ENCODE peak calls at places on chromosomes 1 and 21, in eight cellular contexts. F, N, E, D, L, G, J and T are unnamed samples.

GRCh38 chr1:228903573-228904122 is 168.4 kb downstream of the RHOU start:
- DNase-seq in G (no peak), L (peak; percentile 77), J (no peak), E (no peak), N (no peak), F (no peak), D (no peak), T (no peak)

GRCh38 chr1:171623651-171624331 is 1.7 kb downstream of the MYOCOS start:
- DNase-seq in J (no peak), G (no peak), L (no peak), E (no peak), F (no peak), N (no peak), D (no peak), T (no peak)

GRCh38 chr21:22842875-22843274 is 1844.7 kb downstream of the NCAM2 start:
- DNase-seq in N (no peak), E (no peak), J (no peak), G (no peak), F (no peak), L (no peak), D (no peak), T (no peak)

GRCh38 chr1:26582836-26583460 is 53.4 kb downstream of the RPS6KA1 start:
- DNase-seq in G (no peak), E (no peak), N (no peak), F (no peak), L (no peak), J (peak; percentile 87), D (no peak), T (no peak)

GRCh38 chr1:89725016-89725380 is 92.1 kb downstream of the LRRC8C start:
- DNase-seq in D (no peak), G (no peak), J (no peak), F (no peak), N (no peak), E (no peak), L (no peak), T (no peak)

GRCh38 chr1:156282143-156282478 is 514 bp downstream of the SMG5 start:
- DNase-seq in N (no peak), F (peak; percentile 33), G (no peak), E (no peak), J (no peak), L (no peak), D (peak; percentile 4), T (no peak)

GRCh38 chr1:12345350-12346217 is 115.8 kb downstream of the VPS13D start:
- DNase-seq in D (no peak), J (no peak), E (no peak), F (no peak), L (no peak), N (peak; percentile 63), G (no peak), T (no peak)

GRCh38 chr1:87330201-87330953 is 1.7 kb downstream of the LMO4 start:
- DNase-seq in E (no peak), G (no peak), N (no peak), F (peak; percentile 49), J (no peak), L (no peak), D (no peak), T (no peak)

GRCh38 chr1:95381980-95382379 is 148.0 kb downstream of the RWDD3 start:
- DNase-seq in D (no peak), G (no peak), E (no peak), J (no peak), N (no peak), L (no peak), F (no peak), T (no peak)

GRCh38 chr1:42658880-42659337 is 686 bp downstream of the PPIH start:
- DNase-seq in D (no peak), G (no peak), N (no peak), F (no peak), L (no peak), E (no peak), J (no peak), T (no peak)

GRCh38 chr1:14897080-14897449 is 256.5 kb upstream of the TMEM51 start:
- DNase-seq in F (no peak), J (no peak), L (no peak), E (no peak), N (peak; percentile 45), G (no peak), D (no peak), T (no peak)

GRCh38 chr1:55120538-55120937 is 81.2 kb downstream of the PCSK9 start:
- DNase-seq in F (no peak), G (no peak), D (no peak), E (no peak), L (no peak), N (no peak), J (no peak), T (no peak)

GRCh38 chr1:175169305-175170018 is 23.1 kb downstream of the KIAA0040 start:
- DNase-seq in L (no peak), D (no peak), G (no peak), J (no peak), F (no peak), E (no peak), N (no peak), T (no peak)

GRCh38 chr1:217373761-217374701 is 256.9 kb downstream of the GPATCH2 start:
- DNase-seq in N (no peak), L (peak; percentile 43), G (no peak), E (no peak), J (no peak), D (no peak), F (no peak), T (no peak)

GRCh38 chr1:152836881-152837280 is 5.8 kb upstream of the LCE6A start:
- DNase-seq in G (no peak), E (no peak), N (no peak), F (no peak), L (no peak), J (no peak), D (no peak), T (no peak)

DNA sequence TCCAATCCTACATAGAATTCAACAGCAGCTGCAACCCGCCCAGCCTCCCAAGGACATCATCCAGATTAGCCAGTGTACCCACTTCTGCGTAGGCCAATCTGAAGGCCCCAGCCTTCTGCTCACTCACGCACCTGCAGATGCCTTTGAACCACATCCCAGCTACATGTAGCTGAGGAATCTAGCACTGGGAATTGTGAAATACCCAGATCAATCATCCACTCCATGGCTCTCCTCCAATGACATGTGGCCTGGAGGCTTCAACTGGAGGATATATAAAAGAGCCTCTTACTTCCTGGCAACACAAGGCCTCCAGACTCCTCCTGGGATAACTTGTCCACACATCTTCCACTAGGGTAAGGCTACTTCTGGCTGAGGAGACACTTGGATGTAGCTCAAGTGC is at the start of gene LCE6A:
- DNase-seq in D (no peak), E (no peak), N (no peak), G (no peak), F (no peak), J (no peak), L (no peak), T (no peak)
- H3K9me3 ChIP-seq in D (no peaks in the 10 kb centered on the region), E (no peaks in the 10 kb centered on the region), N (no peaks in the 10 kb centered on the region), G (no peaks in the 10 kb centered on the region), F (no peaks in the 10 kb centered on the region), J (no peaks in the 10 kb centered on the region), L (no peaks in the 10 kb centered on the region), T (no peaks in the 10 kb centered on the region)

GRCh38 chr1:177703888-177704446 is 265.9 kb downstream of the SEC16B start:
- DNase-seq in J (no peak), E (no peak), D (no peak), L (no peak), N (no peak), G (no peak), F (no peak), T (no peak)

GRCh38 chr1:177710973-177711372 is 258.9 kb downstream of the SEC16B start:
- DNase-seq in L (no peak), J (no peak), E (no peak), N (no peak), F (no peak), G (no peak), D (no peak), T (no peak)

GRCh38 chr1:177701654-177702353 is 268.1 kb downstream of the SEC16B start:
- DNase-seq in G (no peak), F (no peak), E (no peak), J (no peak), D (no peak), N (no peak), L (no peak), T (no peak)

GRCh38 chr1:177705839-177706238 is 264.0 kb downstream of the SEC16B start:
- DNase-seq in F (no peak), D (no peak), E (no peak), G (no peak), N (no peak), J (no peak), L (no peak), T (no peak)

GRCh38 chr1:177706977-177707376 is 262.9 kb downstream of the SEC16B start:
- DNase-seq in D (no peak), G (no peak), N (no peak), J (no peak), F (no peak), E (no peak), L (no peak), T (no peak)
- H3K9me3 ChIP-seq in D (no peaks in the 10 kb centered on the region), G (no peaks in the 10 kb centered on the region), N (no peaks in the 10 kb centered on the region), J (no peaks in the 10 kb centered on the region), F (no peaks in the 10 kb centered on the region), E (no peaks in the 10 kb centered on the region), L (no peaks in the 10 kb centered on the region), T (no peaks in the 10 kb centered on the region)

DNA sequence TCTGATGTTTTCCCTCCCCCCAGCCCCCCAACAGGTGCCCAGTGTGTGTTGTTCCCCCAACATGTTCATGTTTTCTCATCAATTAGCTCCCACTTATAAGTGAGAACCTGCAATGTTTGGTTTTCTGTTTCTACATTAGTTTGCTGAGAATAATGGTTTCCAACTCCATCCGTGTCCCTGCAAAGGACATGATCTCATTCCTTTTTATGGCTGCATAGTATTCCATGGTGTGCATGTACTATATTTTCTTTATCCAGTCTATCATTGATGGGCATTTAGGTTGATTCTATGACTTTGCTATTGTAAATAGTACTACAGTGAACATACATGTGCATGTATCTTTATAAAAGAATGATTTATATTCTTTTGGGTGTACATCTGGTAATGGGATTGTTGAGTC is 24.6 kb downstream of the ZNF678 start:
- DNase-seq in J (no peak), D (no peak), N (no peak), F (no peak), G (no peak), E (no peak), L (no peak), T (no peak)
- H3K9me3 ChIP-seq in J (peaks cover 3% of the 10 kb centered on the region), D (no peaks in the 10 kb centered on the region), N (peaks cover 10% of the 10 kb centered on the region), F (no peaks in the 10 kb centered on the region), G (peaks cover 11% of the 10 kb centered on the region), E (no peaks in the 10 kb centered on the region), L (peaks cover 3% of the 10 kb centered on the region), T (no peaks in the 10 kb centered on the region)

GRCh38 chr1:63316540-63316939 is 5.8 kb upstream of the FOXD3 start:
- DNase-seq in J (no peak), D (no peak), L (no peak), G (no peak), F (no peak), N (no peak), E (no peak), T (no peak)

GRCh38 chr1:63317007-63317813 is 5.2 kb upstream of the FOXD3 start:
- DNase-seq in G (no peak), J (peak; percentile 92), N (peak; percentile 86), L (peak; percentile 83), F (peak; percentile 54), D (no peak), E (no peak), T (no peak)

GRCh38 chr1:63318255-63319068 is 3.9 kb upstream of the FOXD3 start:
- DNase-seq in J (no peak), G (no peak), D (no peak), N (no peak), L (no peak), F (no peak), E (no peak), T (no peak)

GRCh38 chr1:63319069-63320023 is 3.0 kb upstream of the FOXD3 start:
- DNase-seq in J (no peak), N (no peak), D (no peak), E (no peak), L (no peak), F (no peak), G (no peak), T (no peak)

GRCh38 chr1:63317814-63318156 is 4.6 kb upstream of the FOXD3 start:
- DNase-seq in F (no peak), G (no peak), D (no peak), E (no peak), J (no peak), L (no peak), N (no peak), T (no peak)
- H3K9me3 ChIP-seq in F (no peaks in the 10 kb centered on the region), G (peaks cover 14% of the 10 kb centered on the region), D (no peaks in the 10 kb centered on the region), E (peaks cover 13% of the 10 kb centered on the region), J (no peaks in the 10 kb centered on the region), L (no peaks in the 10 kb centered on the region), N (no peaks in the 10 kb centered on the region), T (no peaks in the 10 kb centered on the region)